ENCODE peak calls at places on chromosomes 12 and 14, in ten cellular contexts. B, L, A, J, T, W, R, I, S and O are unnamed samples.
A peak's percentile ranks its signal among the peaks of the same experiment; 100 is the strongest.

GRCh38 chr14:33377596-33378390 is 439.1 kb downstream of the NPAS3 start:
- DNase-seq in B (no peak), L (no peak), A (no peak), J (no peak), T (no peak), W (no peak), R (no peak), I (no peak), S (no peak), O (no peak)

GRCh38 chr12:54363047-54363446 is 1.2 kb downstream of the GPR84 start:
- DNase-seq in B (no peak), L (peak; percentile 38), A (no peak), J (no peak), T (no peak), W (no peak), R (no peak), I (no peak), S (no peak), O (no peak)

GRCh38 chr12:132132609-132133430 is 11.3 kb downstream of the DDX51 start:
- DNase-seq in B (peak; percentile 7), L (peak; percentile 17), A (no peak), J (no peak), T (no peak), W (no peak), R (no peak), I (no peak), S (peak; percentile 73), O (no peak)

GRCh38 chr14:69133206-69134125 is 19.5 kb downstream of the DCAF5 start:
- DNase-seq in B (peak; percentile 70), L (no peak), A (no peak), J (no peak), T (no peak), W (no peak), R (no peak), I (peak; percentile 47), S (no peak), O (no peak)

GRCh38 chr12:6267007-6267721 is 43.3 kb upstream of the PLEKHG6 start:
- DNase-seq in B (no peak), L (no peak), A (no peak), J (peak; percentile 45), T (no peak), W (no peak), R (no peak), I (no peak), S (peak; percentile 51), O (no peak)

GRCh38 chr12:153080-153746 is 60.7 kb downstream of the SLC6A12 start:
- DNase-seq in B (peak; percentile 78), L (peak; percentile 80), A (peak; percentile 62), J (no peak), T (peak; percentile 78), W (no peak), R (no peak), I (peak; percentile 66), S (peak; percentile 82), O (peak; percentile 69)

GRCh38 chr12:54631988-54632728 is 2.5 kb downstream of the LACRT start:
- DNase-seq in B (no peak), L (no peak), A (peak; percentile 68), J (no peak), T (no peak), W (no peak), R (no peak), I (no peak), S (no peak), O (no peak)

GRCh38 chr12:111582133-111582747 is 16.9 kb downstream of the ATXN2 start:
- DNase-seq in B (no peak), L (no peak), A (no peak), J (no peak), T (no peak), W (no peak), R (no peak), I (no peak), S (no peak), O (no peak)

GRCh38 chr12:100031821-100032220 is 47.1 kb upstream of the ANKS1B start:
- DNase-seq in B (no peak), L (no peak), A (no peak), J (no peak), T (no peak), W (no peak), R (no peak), I (no peak), S (no peak), O (no peak)

GRCh38 chr14:97584528-97584927 is 787.3 kb downstream of the VRK1 start:
- DNase-seq in B (no peak), L (no peak), A (no peak), J (no peak), T (no peak), W (no peak), R (no peak), I (no peak), S (no peak), O (no peak)

GRCh38 chr12:70643927-70644326 is 6.7 kb upstream of the PTPRB start:
- DNase-seq in B (no peak), L (no peak), A (no peak), J (no peak), T (no peak), W (no peak), R (no peak), I (no peak), S (no peak), O (no peak)

GRCh38 chr14:71321556-71322315 is 414.5 kb downstream of the PCNX1 start:
- DNase-seq in B (peak; percentile 21), L (no peak), A (no peak), J (no peak), T (no peak), W (no peak), R (no peak), I (peak; percentile 22), S (no peak), O (no peak)

GRCh38 chr12:46562625-46563228 is 190.2 kb upstream of the SLC38A2 start:
- DNase-seq in B (peak; percentile 59), L (no peak), A (no peak), J (no peak), T (no peak), W (no peak), R (no peak), I (no peak), S (no peak), O (no peak)

GRCh38 chr12:123118397-123118945 is 32.4 kb downstream of the PITPNM2 start:
- DNase-seq in B (no peak), L (no peak), A (no peak), J (peak; percentile 80), T (peak; percentile 45), W (no peak), R (no peak), I (no peak), S (no peak), O (no peak)

GRCh38 chr12:23927907-23928306 is 21.6 kb downstream of the SOX5 start:
- DNase-seq in B (no peak), L (no peak), A (no peak), J (no peak), T (no peak), W (no peak), R (no peak), I (no peak), S (no peak), O (no peak)

DNA sequence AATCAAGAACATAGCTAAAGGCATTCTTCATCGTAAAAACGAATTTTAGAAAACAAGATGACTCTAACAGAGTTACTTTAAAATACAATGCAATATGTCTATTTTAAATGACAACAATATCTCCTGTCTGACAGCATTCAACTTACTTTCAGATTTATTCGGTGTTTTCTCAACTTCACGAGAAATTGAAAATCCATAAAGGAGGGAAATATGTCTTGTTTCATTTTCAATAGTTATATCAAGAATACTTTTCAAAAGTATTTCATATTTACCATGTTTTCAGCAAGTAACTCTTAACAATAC is 254.8 kb downstream of the DAD1 start:
- DNase-seq in B (no peak), L (no peak), A (no peak), J (no peak), T (no peak), W (no peak), R (no peak), I (no peak), S (no peak), O (no peak)
- TF ChIP-seq POLR2A in B (no peak), L (no peak), A (no peak), J (no peak), T (no peak), W (no peak), R (no peak), I (no peak), S (no peak), O (no peak)

GRCh38 chr14:73761621-73762355 is 47.6 kb upstream of the PNMA1 start:
- DNase-seq in B (peak; percentile 44), L (no peak), A (no peak), J (peak; percentile 69), T (no peak), W (no peak), R (no peak), I (no peak), S (no peak), O (no peak)
- TF ChIP-seq POLR2A in B (no peak), L (no peak), A (no peak), J (no peak), T (no peak), W (no peak), R (no peak), I (no peak), S (no peak), O (no peak)

DNA sequence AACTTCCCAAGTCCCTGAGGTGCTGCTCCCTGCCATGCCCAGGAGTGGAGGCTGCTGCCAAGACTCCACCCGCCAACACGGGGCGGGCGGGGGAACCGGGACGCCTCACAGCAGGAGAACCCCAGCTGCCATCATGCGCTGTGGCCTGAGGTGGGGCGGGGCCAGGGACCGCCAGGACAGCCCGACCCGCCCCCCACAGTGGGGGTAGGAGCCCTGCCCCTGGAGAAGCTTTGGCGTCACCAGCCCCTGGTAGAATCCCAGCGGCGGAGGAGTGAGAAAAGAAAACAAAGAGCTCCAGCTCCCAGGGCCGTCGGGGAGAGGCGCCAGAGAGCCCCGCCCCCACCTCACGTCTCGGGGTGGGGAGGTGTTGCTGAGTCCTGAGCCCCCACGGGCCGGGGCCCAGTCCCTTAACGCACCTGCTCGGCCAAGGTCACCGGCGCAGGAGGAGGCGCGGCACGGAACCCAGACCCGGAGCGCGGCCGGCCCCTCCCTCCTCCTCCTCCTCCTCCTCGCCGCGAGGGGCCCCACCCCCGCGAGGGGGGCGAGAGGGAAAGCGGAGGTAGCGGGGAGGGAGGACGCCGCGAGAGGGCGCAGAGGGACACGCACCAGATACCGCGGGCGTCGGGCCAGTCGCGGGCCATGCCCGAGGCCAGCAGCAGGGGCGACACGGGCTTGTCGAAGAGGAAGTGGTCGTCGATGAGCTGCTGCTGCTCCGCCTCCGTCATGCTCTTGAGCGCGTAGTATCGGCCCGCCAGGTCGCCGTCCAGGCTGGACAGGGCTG is 1.8 kb downstream of the CKB start:
- DNase-seq in B (peak; percentile 90), L (peak; percentile 73), A (peak; percentile 87), J (peak; percentile 95), T (peak; percentile 89), W (peak; percentile 62), R (no peak), I (peak; percentile 91), S (peak; percentile 92), O (peak; percentile 77)
- TF ChIP-seq POLR2A in B (no peak), L (no peak), A (no peak), J (peak; percentile 22), T (peak; percentile 73), W (no peak), R (peak; percentile 20), I (peak; percentile 73), S (no peak), O (no peak)

DNA sequence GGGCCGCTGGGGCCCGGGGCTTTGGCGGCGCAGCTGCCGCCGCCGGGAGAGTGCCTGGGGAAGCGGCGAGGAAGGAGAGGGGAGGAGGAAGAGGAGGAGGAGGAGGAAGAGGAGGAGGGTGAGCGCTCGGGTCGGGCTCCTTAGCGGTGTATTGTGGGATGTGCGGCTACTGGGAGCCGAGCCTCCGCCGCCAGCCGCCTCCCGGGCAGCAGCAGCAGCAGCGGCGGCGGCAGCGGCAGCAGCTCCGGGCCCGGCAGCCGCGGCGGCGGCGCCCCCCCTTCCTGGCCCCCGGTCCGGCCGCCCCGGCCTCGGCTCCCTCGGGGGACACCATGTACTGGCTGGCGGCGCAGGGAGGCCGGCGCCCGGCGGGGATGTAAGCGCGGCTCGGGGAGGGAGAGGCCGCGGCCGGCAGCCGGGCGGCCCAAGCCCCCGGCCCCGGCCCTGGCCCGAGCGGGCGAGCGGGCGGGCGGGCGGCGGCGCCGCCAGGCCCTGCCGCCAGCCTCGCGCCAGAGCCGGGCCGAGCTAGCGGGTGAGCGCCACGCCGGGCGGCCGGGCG is at the start of gene SETD1B:
- DNase-seq in B (peak; percentile 91), L (peak; percentile 64), A (peak; percentile 64), J (peak; percentile 85), T (peak; percentile 69), W (no peak), R (no peak), I (peak; percentile 74), S (peak; percentile 91), O (peak; percentile 49)
- TF ChIP-seq POLR2A in B (peak; percentile 38), L (peak; percentile 10), A (no peak), J (no peak), T (no peak), W (no peak), R (peak; percentile 46), I (peak; percentile 63), S (peak; percentile 12), O (peak; percentile 55)